ENCODE peak calls at places on chromosomes 1 and 21, in seven cellular contexts. One of them, this sample, is unnamed.

GRCh38 chr1:2801535-2802291 is at the start of gene TTC34:
- DNase-seq in EH: no peak
- DNase-seq in stimulated activated CD4-positive, alpha-beta T cell treated with anti-CD3 and anti-CD28 coated beads, Interleukin-2, amount 100 ng/mL, for 24 hours: peak
- DNase-seq in stimulated activated CD8-positive, alpha-beta memory T cell treated with anti-CD3 and anti-CD28 coated beads, Interleukin-15, amount 100 ng/mL, for 24 hours: no peak
- DNase-seq in AG08395: no peak
- DNase-seq in NCI-H446 treated with DMSO at 0.1 percent for 48 hours: no peak
- DNase-seq in T-cell: peak
- DNase-seq in this sample: no peak

GRCh38 chr21:33402011-33402979 is 918 bp upstream of the IFNGR2 start:
- DNase-seq in EH: peak
- DNase-seq in AG08395: peak
- DNase-seq in stimulated activated CD8-positive, alpha-beta memory T cell treated with anti-CD3 and anti-CD28 coated beads, Interleukin-15, amount 100 ng/mL, for 24 hours: no peak
- DNase-seq in NCI-H446 treated with DMSO at 0.1 percent for 48 hours: no peak
- DNase-seq in stimulated activated CD4-positive, alpha-beta T cell treated with anti-CD3 and anti-CD28 coated beads, Interleukin-2, amount 100 ng/mL, for 24 hours: no peak
- DNase-seq in T-cell: no peak
- DNase-seq in this sample: peak

GRCh38 chr1:30665621-30666020 is 57.8 kb downstream of the MATN1 start:
- DNase-seq in stimulated activated CD8-positive, alpha-beta memory T cell treated with anti-CD3 and anti-CD28 coated beads, Interleukin-15, amount 100 ng/mL, for 24 hours: no peak
- DNase-seq in stimulated activated CD4-positive, alpha-beta T cell treated with anti-CD3 and anti-CD28 coated beads, Interleukin-2, amount 100 ng/mL, for 24 hours: no peak
- DNase-seq in EH: no peak
- DNase-seq in AG08395: no peak
- DNase-seq in T-cell: no peak
- DNase-seq in NCI-H446 treated with DMSO at 0.1 percent for 48 hours: no peak
- DNase-seq in this sample: no peak

GRCh38 chr1:222596696-222597095 is 7.0 kb upstream of the TAF1A start:
- DNase-seq in T-cell: no peak
- DNase-seq in stimulated activated CD8-positive, alpha-beta memory T cell treated with anti-CD3 and anti-CD28 coated beads, Interleukin-15, amount 100 ng/mL, for 24 hours: no peak
- DNase-seq in AG08395: no peak
- DNase-seq in EH: no peak
- DNase-seq in stimulated activated CD4-positive, alpha-beta T cell treated with anti-CD3 and anti-CD28 coated beads, Interleukin-2, amount 100 ng/mL, for 24 hours: no peak
- DNase-seq in NCI-H446 treated with DMSO at 0.1 percent for 48 hours: no peak
- DNase-seq in this sample: no peak

GRCh38 chr1:66374561-66375111 is 159.3 kb upstream of the SGIP1 start:
- DNase-seq in stimulated activated CD4-positive, alpha-beta T cell treated with anti-CD3 and anti-CD28 coated beads, Interleukin-2, amount 100 ng/mL, for 24 hours: peak
- DNase-seq in AG08395: peak
- DNase-seq in stimulated activated CD8-positive, alpha-beta memory T cell treated with anti-CD3 and anti-CD28 coated beads, Interleukin-15, amount 100 ng/mL, for 24 hours: no peak
- DNase-seq in NCI-H446 treated with DMSO at 0.1 percent for 48 hours: no peak
- DNase-seq in EH: peak
- DNase-seq in T-cell: no peak
- DNase-seq in this sample: no peak

GRCh38 chr21:17554619-17555472 is 42.0 kb downstream of the CXADR start:
- DNase-seq in stimulated activated CD8-positive, alpha-beta memory T cell treated with anti-CD3 and anti-CD28 coated beads, Interleukin-15, amount 100 ng/mL, for 24 hours: no peak
- DNase-seq in stimulated activated CD4-positive, alpha-beta T cell treated with anti-CD3 and anti-CD28 coated beads, Interleukin-2, amount 100 ng/mL, for 24 hours: no peak
- DNase-seq in EH: peak
- DNase-seq in T-cell: no peak
- DNase-seq in NCI-H446 treated with DMSO at 0.1 percent for 48 hours: no peak
- DNase-seq in AG08395: peak
- DNase-seq in this sample: no peak

GRCh38 chr1:206041640-206042039 is 11.3 kb upstream of the RHEX start:
- DNase-seq in stimulated activated CD4-positive, alpha-beta T cell treated with anti-CD3 and anti-CD28 coated beads, Interleukin-2, amount 100 ng/mL, for 24 hours: no peak
- DNase-seq in stimulated activated CD8-positive, alpha-beta memory T cell treated with anti-CD3 and anti-CD28 coated beads, Interleukin-15, amount 100 ng/mL, for 24 hours: no peak
- DNase-seq in NCI-H446 treated with DMSO at 0.1 percent for 48 hours: no peak
- DNase-seq in T-cell: no peak
- DNase-seq in AG08395: no peak
- DNase-seq in EH: no peak
- DNase-seq in this sample: no peak

GRCh38 chr1:89822999-89823628 is 2.3 kb downstream of the LRRC8D start:
- DNase-seq in AG08395: peak
- DNase-seq in NCI-H446 treated with DMSO at 0.1 percent for 48 hours: peak
- DNase-seq in EH: peak
- DNase-seq in stimulated activated CD4-positive, alpha-beta T cell treated with anti-CD3 and anti-CD28 coated beads, Interleukin-2, amount 100 ng/mL, for 24 hours: no peak
- DNase-seq in stimulated activated CD8-positive, alpha-beta memory T cell treated with anti-CD3 and anti-CD28 coated beads, Interleukin-15, amount 100 ng/mL, for 24 hours: no peak
- DNase-seq in T-cell: no peak
- DNase-seq in this sample: no peak

GRCh38 chr1:198528376-198528775 is 12.1 kb downstream of the ATP6V1G3 start:
- DNase-seq in T-cell: no peak
- DNase-seq in stimulated activated CD8-positive, alpha-beta memory T cell treated with anti-CD3 and anti-CD28 coated beads, Interleukin-15, amount 100 ng/mL, for 24 hours: no peak
- DNase-seq in EH: peak
- DNase-seq in AG08395: peak
- DNase-seq in NCI-H446 treated with DMSO at 0.1 percent for 48 hours: no peak
- DNase-seq in stimulated activated CD4-positive, alpha-beta T cell treated with anti-CD3 and anti-CD28 coated beads, Interleukin-2, amount 100 ng/mL, for 24 hours: no peak
- DNase-seq in this sample: no peak

GRCh38 chr1:79006564-79006963 is at the start of gene ADGRL4:
- DNase-seq in stimulated activated CD8-positive, alpha-beta memory T cell treated with anti-CD3 and anti-CD28 coated beads, Interleukin-15, amount 100 ng/mL, for 24 hours: no peak
- DNase-seq in T-cell: no peak
- DNase-seq in AG08395: peak
- DNase-seq in NCI-H446 treated with DMSO at 0.1 percent for 48 hours: no peak
- DNase-seq in EH: peak
- DNase-seq in stimulated activated CD4-positive, alpha-beta T cell treated with anti-CD3 and anti-CD28 coated beads, Interleukin-2, amount 100 ng/mL, for 24 hours: no peak
- DNase-seq in this sample: no peak

GRCh38 chr1:53082826-53083225 is 20.8 kb downstream of the PODN start:
- DNase-seq in stimulated activated CD4-positive, alpha-beta T cell treated with anti-CD3 and anti-CD28 coated beads, Interleukin-2, amount 100 ng/mL, for 24 hours: no peak
- DNase-seq in stimulated activated CD8-positive, alpha-beta memory T cell treated with anti-CD3 and anti-CD28 coated beads, Interleukin-15, amount 100 ng/mL, for 24 hours: no peak
- DNase-seq in T-cell: no peak
- DNase-seq in AG08395: no peak
- DNase-seq in NCI-H446 treated with DMSO at 0.1 percent for 48 hours: no peak
- DNase-seq in EH: no peak
- DNase-seq in this sample: no peak

GRCh38 chr21:15592271-15592860 is 137.4 kb upstream of the USP25 start:
- DNase-seq in EH: peak
- DNase-seq in AG08395: peak
- DNase-seq in stimulated activated CD8-positive, alpha-beta memory T cell treated with anti-CD3 and anti-CD28 coated beads, Interleukin-15, amount 100 ng/mL, for 24 hours: no peak
- DNase-seq in stimulated activated CD4-positive, alpha-beta T cell treated with anti-CD3 and anti-CD28 coated beads, Interleukin-2, amount 100 ng/mL, for 24 hours: no peak
- DNase-seq in NCI-H446 treated with DMSO at 0.1 percent for 48 hours: peak
- DNase-seq in T-cell: no peak
- DNase-seq in this sample: no peak

GRCh38 chr21:25456672-25457071 is 150.6 kb downstream of the MRPL39 start:
- DNase-seq in AG08395: no peak
- DNase-seq in EH: no peak
- DNase-seq in stimulated activated CD4-positive, alpha-beta T cell treated with anti-CD3 and anti-CD28 coated beads, Interleukin-2, amount 100 ng/mL, for 24 hours: peak
- DNase-seq in T-cell: no peak
- DNase-seq in NCI-H446 treated with DMSO at 0.1 percent for 48 hours: no peak
- DNase-seq in stimulated activated CD8-positive, alpha-beta memory T cell treated with anti-CD3 and anti-CD28 coated beads, Interleukin-15, amount 100 ng/mL, for 24 hours: no peak
- DNase-seq in this sample: no peak

GRCh38 chr1:176205322-176205914 is 1.7 kb downstream of the COP1 start:
- DNase-seq in AG08395: no peak
- DNase-seq in stimulated activated CD8-positive, alpha-beta memory T cell treated with anti-CD3 and anti-CD28 coated beads, Interleukin-15, amount 100 ng/mL, for 24 hours: no peak
- DNase-seq in T-cell: no peak
- DNase-seq in EH: peak
- DNase-seq in NCI-H446 treated with DMSO at 0.1 percent for 48 hours: no peak
- DNase-seq in stimulated activated CD4-positive, alpha-beta T cell treated with anti-CD3 and anti-CD28 coated beads, Interleukin-2, amount 100 ng/mL, for 24 hours: no peak
- DNase-seq in this sample: no peak

GRCh38 chr21:32771134-32771523 is 426 bp downstream of the PAXBP1 start:
- DNase-seq in NCI-H446 treated with DMSO at 0.1 percent for 48 hours: no peak
- DNase-seq in EH: peak
- DNase-seq in AG08395: peak
- DNase-seq in T-cell: peak
- DNase-seq in stimulated activated CD4-positive, alpha-beta T cell treated with anti-CD3 and anti-CD28 coated beads, Interleukin-2, amount 100 ng/mL, for 24 hours: peak
- DNase-seq in stimulated activated CD8-positive, alpha-beta memory T cell treated with anti-CD3 and anti-CD28 coated beads, Interleukin-15, amount 100 ng/mL, for 24 hours: no peak
- DNase-seq in this sample: peak

GRCh38 chr1:21631944-21632887 is 36.9 kb downstream of the RAP1GAP start:
- DNase-seq in EH: no peak
- DNase-seq in stimulated activated CD8-positive, alpha-beta memory T cell treated with anti-CD3 and anti-CD28 coated beads, Interleukin-15, amount 100 ng/mL, for 24 hours: no peak
- DNase-seq in T-cell: no peak
- DNase-seq in AG08395: no peak
- DNase-seq in NCI-H446 treated with DMSO at 0.1 percent for 48 hours: no peak
- DNase-seq in stimulated activated CD4-positive, alpha-beta T cell treated with anti-CD3 and anti-CD28 coated beads, Interleukin-2, amount 100 ng/mL, for 24 hours: no peak
- DNase-seq in this sample: no peak

GRCh38 chr1:200947059-200947566 is 52.4 kb downstream of the INAVA start:
- DNase-seq in NCI-H446 treated with DMSO at 0.1 percent for 48 hours: no peak
- DNase-seq in stimulated activated CD4-positive, alpha-beta T cell treated with anti-CD3 and anti-CD28 coated beads, Interleukin-2, amount 100 ng/mL, for 24 hours: no peak
- DNase-seq in EH: no peak
- DNase-seq in T-cell: no peak
- DNase-seq in stimulated activated CD8-positive, alpha-beta memory T cell treated with anti-CD3 and anti-CD28 coated beads, Interleukin-15, amount 100 ng/mL, for 24 hours: no peak
- DNase-seq in AG08395: no peak
- DNase-seq in this sample: no peak

GRCh38 chr1:164617607-164618564 is 58.9 kb downstream of the PBX1 start:
- DNase-seq in stimulated activated CD4-positive, alpha-beta T cell treated with anti-CD3 and anti-CD28 coated beads, Interleukin-2, amount 100 ng/mL, for 24 hours: no peak
- DNase-seq in T-cell: no peak
- DNase-seq in NCI-H446 treated with DMSO at 0.1 percent for 48 hours: peak
- DNase-seq in AG08395: no peak
- DNase-seq in EH: peak
- DNase-seq in stimulated activated CD8-positive, alpha-beta memory T cell treated with anti-CD3 and anti-CD28 coated beads, Interleukin-15, amount 100 ng/mL, for 24 hours: no peak
- DNase-seq in this sample: no peak

GRCh38 chr1:115107501-115108260 is 18.4 kb upstream of the TSPAN2 start:
- DNase-seq in NCI-H446 treated with DMSO at 0.1 percent for 48 hours: no peak
- DNase-seq in stimulated activated CD8-positive, alpha-beta memory T cell treated with anti-CD3 and anti-CD28 coated beads, Interleukin-15, amount 100 ng/mL, for 24 hours: no peak
- DNase-seq in stimulated activated CD4-positive, alpha-beta T cell treated with anti-CD3 and anti-CD28 coated beads, Interleukin-2, amount 100 ng/mL, for 24 hours: no peak
- DNase-seq in T-cell: no peak
- DNase-seq in EH: peak
- DNase-seq in AG08395: peak
- DNase-seq in this sample: no peak

GRCh38 chr1:158283965-158284364 is 5.8 kb upstream of the CD1C start:
- DNase-seq in NCI-H446 treated with DMSO at 0.1 percent for 48 hours: no peak
- DNase-seq in T-cell: no peak
- DNase-seq in stimulated activated CD4-positive, alpha-beta T cell treated with anti-CD3 and anti-CD28 coated beads, Interleukin-2, amount 100 ng/mL, for 24 hours: no peak
- DNase-seq in stimulated activated CD8-positive, alpha-beta memory T cell treated with anti-CD3 and anti-CD28 coated beads, Interleukin-15, amount 100 ng/mL, for 24 hours: no peak
- DNase-seq in EH: no peak
- DNase-seq in AG08395: no peak
- DNase-seq in this sample: no peak

GRCh38 chr1:145983206-145983675 is 13.1 kb downstream of the TXNIP start:
- DNase-seq in AG08395: no peak
- DNase-seq in EH: no peak
- DNase-seq in stimulated activated CD4-positive, alpha-beta T cell treated with anti-CD3 and anti-CD28 coated beads, Interleukin-2, amount 100 ng/mL, for 24 hours: no peak
- DNase-seq in NCI-H446 treated with DMSO at 0.1 percent for 48 hours: no peak
- DNase-seq in stimulated activated CD8-positive, alpha-beta memory T cell treated with anti-CD3 and anti-CD28 coated beads, Interleukin-15, amount 100 ng/mL, for 24 hours: no peak
- DNase-seq in T-cell: no peak
- DNase-seq in this sample: no peak

GRCh38 chr1:216750031-216750627 is 26.9 kb upstream of the ESRRG start:
- DNase-seq in T-cell: no peak
- DNase-seq in NCI-H446 treated with DMSO at 0.1 percent for 48 hours: peak
- DNase-seq in AG08395: peak
- DNase-seq in stimulated activated CD4-positive, alpha-beta T cell treated with anti-CD3 and anti-CD28 coated beads, Interleukin-2, amount 100 ng/mL, for 24 hours: no peak
- DNase-seq in EH: peak
- DNase-seq in stimulated activated CD8-positive, alpha-beta memory T cell treated with anti-CD3 and anti-CD28 coated beads, Interleukin-15, amount 100 ng/mL, for 24 hours: no peak
- DNase-seq in this sample: no peak

GRCh38 chr1:51453010-51453409 is 66.1 kb downstream of the EPS15 start:
- DNase-seq in stimulated activated CD8-positive, alpha-beta memory T cell treated with anti-CD3 and anti-CD28 coated beads, Interleukin-15, amount 100 ng/mL, for 24 hours: no peak
- DNase-seq in T-cell: no peak
- DNase-seq in EH: no peak
- DNase-seq in NCI-H446 treated with DMSO at 0.1 percent for 48 hours: no peak
- DNase-seq in stimulated activated CD4-positive, alpha-beta T cell treated with anti-CD3 and anti-CD28 coated beads, Interleukin-2, amount 100 ng/mL, for 24 hours: no peak
- DNase-seq in AG08395: no peak
- DNase-seq in this sample: no peak

GRCh38 chr1:216521477-216521876 is 98.2 kb upstream of the USH2A start:
- DNase-seq in AG08395: no peak
- DNase-seq in EH: no peak
- DNase-seq in stimulated activated CD4-positive, alpha-beta T cell treated with anti-CD3 and anti-CD28 coated beads, Interleukin-2, amount 100 ng/mL, for 24 hours: no peak
- DNase-seq in NCI-H446 treated with DMSO at 0.1 percent for 48 hours: no peak
- DNase-seq in stimulated activated CD8-positive, alpha-beta memory T cell treated with anti-CD3 and anti-CD28 coated beads, Interleukin-15, amount 100 ng/mL, for 24 hours: no peak
- DNase-seq in T-cell: no peak
- DNase-seq in this sample: no peak

GRCh38 chr1:31760901-31761470 is 3.2 kb downstream of the ADGRB2 start:
- DNase-seq in stimulated activated CD4-positive, alpha-beta T cell treated with anti-CD3 and anti-CD28 coated beads, Interleukin-2, amount 100 ng/mL, for 24 hours: peak
- DNase-seq in stimulated activated CD8-positive, alpha-beta memory T cell treated with anti-CD3 and anti-CD28 coated beads, Interleukin-15, amount 100 ng/mL, for 24 hours: no peak
- DNase-seq in AG08395: peak
- DNase-seq in T-cell: peak
- DNase-seq in NCI-H446 treated with DMSO at 0.1 percent for 48 hours: no peak
- DNase-seq in EH: peak
- DNase-seq in this sample: peak

GRCh38 chr1:199644912-199645311 is 382.6 kb upstream of the NR5A2 start:
- DNase-seq in T-cell: no peak
- DNase-seq in stimulated activated CD4-positive, alpha-beta T cell treated with anti-CD3 and anti-CD28 coated beads, Interleukin-2, amount 100 ng/mL, for 24 hours: no peak
- DNase-seq in EH: no peak
- DNase-seq in NCI-H446 treated with DMSO at 0.1 percent for 48 hours: no peak
- DNase-seq in stimulated activated CD8-positive, alpha-beta memory T cell treated with anti-CD3 and anti-CD28 coated beads, Interleukin-15, amount 100 ng/mL, for 24 hours: no peak
- DNase-seq in AG08395: no peak
- DNase-seq in this sample: no peak

GRCh38 chr1:33898933-33899332 is 35.1 kb downstream of the HMGB4 start:
- DNase-seq in stimulated activated CD4-positive, alpha-beta T cell treated with anti-CD3 and anti-CD28 coated beads, Interleukin-2, amount 100 ng/mL, for 24 hours: no peak
- DNase-seq in AG08395: no peak
- DNase-seq in stimulated activated CD8-positive, alpha-beta memory T cell treated with anti-CD3 and anti-CD28 coated beads, Interleukin-15, amount 100 ng/mL, for 24 hours: no peak
- DNase-seq in EH: no peak
- DNase-seq in NCI-H446 treated with DMSO at 0.1 percent for 48 hours: no peak
- DNase-seq in T-cell: no peak
- DNase-seq in this sample: no peak

GRCh38 chr1:160009088-160009487 is 22.7 kb downstream of the PIGM start:
- DNase-seq in NCI-H446 treated with DMSO at 0.1 percent for 48 hours: no peak
- DNase-seq in stimulated activated CD4-positive, alpha-beta T cell treated with anti-CD3 and anti-CD28 coated beads, Interleukin-2, amount 100 ng/mL, for 24 hours: no peak
- DNase-seq in AG08395: no peak
- DNase-seq in EH: no peak
- DNase-seq in stimulated activated CD8-positive, alpha-beta memory T cell treated with anti-CD3 and anti-CD28 coated beads, Interleukin-15, amount 100 ng/mL, for 24 hours: no peak
- DNase-seq in T-cell: no peak
- DNase-seq in this sample: no peak

GRCh38 chr21:41251961-41252642 is 64.5 kb upstream of the FAM3B start:
- DNase-seq in AG08395: no peak
- DNase-seq in EH: peak
- DNase-seq in NCI-H446 treated with DMSO at 0.1 percent for 48 hours: no peak
- DNase-seq in T-cell: no peak
- DNase-seq in stimulated activated CD4-positive, alpha-beta T cell treated with anti-CD3 and anti-CD28 coated beads, Interleukin-2, amount 100 ng/mL, for 24 hours: no peak
- DNase-seq in stimulated activated CD8-positive, alpha-beta memory T cell treated with anti-CD3 and anti-CD28 coated beads, Interleukin-15, amount 100 ng/mL, for 24 hours: no peak
- DNase-seq in this sample: no peak

GRCh38 chr1:33429846-33430750 is 797 bp downstream of the PHC2 start:
- DNase-seq in stimulated activated CD8-positive, alpha-beta memory T cell treated with anti-CD3 and anti-CD28 coated beads, Interleukin-15, amount 100 ng/mL, for 24 hours: no peak
- DNase-seq in NCI-H446 treated with DMSO at 0.1 percent for 48 hours: no peak
- DNase-seq in stimulated activated CD4-positive, alpha-beta T cell treated with anti-CD3 and anti-CD28 coated beads, Interleukin-2, amount 100 ng/mL, for 24 hours: peak
- DNase-seq in EH: peak
- DNase-seq in AG08395: peak
- DNase-seq in T-cell: no peak
- DNase-seq in this sample: no peak

GRCh38 chr1:84283381-84283780 is 18.1 kb upstream of the SAMD13 start:
- DNase-seq in EH: peak
- DNase-seq in AG08395: no peak
- DNase-seq in T-cell: no peak
- DNase-seq in stimulated activated CD8-positive, alpha-beta memory T cell treated with anti-CD3 and anti-CD28 coated beads, Interleukin-15, amount 100 ng/mL, for 24 hours: no peak
- DNase-seq in NCI-H446 treated with DMSO at 0.1 percent for 48 hours: no peak
- DNase-seq in stimulated activated CD4-positive, alpha-beta T cell treated with anti-CD3 and anti-CD28 coated beads, Interleukin-2, amount 100 ng/mL, for 24 hours: no peak
- DNase-seq in this sample: no peak

GRCh38 chr1:185960377-185961151 is 226.4 kb downstream of the HMCN1 start:
- DNase-seq in NCI-H446 treated with DMSO at 0.1 percent for 48 hours: peak
- DNase-seq in stimulated activated CD4-positive, alpha-beta T cell treated with anti-CD3 and anti-CD28 coated beads, Interleukin-2, amount 100 ng/mL, for 24 hours: no peak
- DNase-seq in EH: peak
- DNase-seq in stimulated activated CD8-positive, alpha-beta memory T cell treated with anti-CD3 and anti-CD28 coated beads, Interleukin-15, amount 100 ng/mL, for 24 hours: no peak
- DNase-seq in AG08395: peak
- DNase-seq in T-cell: no peak
- DNase-seq in this sample: no peak

This sample was measured in breast epithelium.